ENCODE peak calls at places on chromosomes 5 and 9, in ten cellular contexts. U is stimulated activated CD8-positive, alpha-beta memory T cell treated with anti-CD3 and anti-CD28 coated beads, Interleukin-15, amount 100 ng/mL, for 4 hours; X is iPS-NIHi11; L is HT1080; E is activated T-cell treated with anti-CD3 and anti-CD28 coated beads, Interleukin-2, amount 50 U/mL, for 4 hours; P is activated T-helper 1 cell treated with anti-CD3 and anti-CD28 coated beads, Interleukin-12 subunit alpha, Interleukin-12 subunit beta, Interleukin-2, Interleukin-4 antibody, amounts not matched to agents 30 ng/mL and 10 ng/mL and 1 ng/mL, durations not matched to agents 14 hours and 24 hours and 36 hours; B is NCI-H526; R is amniotic stem cell; J is HFFc6; K is DMS153. I is an unnamed sample.

GRCh38 chr5:96567188-96567587 is 95.0 kb upstream of the CAST start:
- DNase-seq in U (no peak), X (no peak), L (peak), E (no peak), P (no peak), B (no peak), R (no peak), J (peak), K (no peak), I (no peak)

GRCh38 chr5:151319334-151319733 is 15.8 kb upstream of the SLC36A3 start:
- DNase-seq in U (no peak), X (peak), L (peak), E (no peak), P (no peak), B (peak), R (no peak), J (peak), K (no peak), I (peak)

GRCh38 chr5:103445426-103446035 is 117.1 kb downstream of the NUDT12 start:
- DNase-seq in U (no peak), X (no peak), L (no peak), E (no peak), P (no peak), B (no peak), R (no peak), J (no peak), K (no peak), I (no peak)

GRCh38 chr5:118486647-118487046 is 501.7 kb downstream of the DTWD2 start:
- DNase-seq in U (no peak), X (no peak), L (no peak), E (no peak), P (no peak), B (no peak), R (no peak), J (no peak), K (no peak), I (no peak)

GRCh38 chr9:127549218-127549617 is 62.9 kb upstream of the STXBP1 start:
- DNase-seq in U (no peak), X (no peak), L (no peak), E (no peak), P (no peak), B (no peak), R (no peak), J (no peak), K (no peak), I (no peak)

GRCh38 chr9:16364347-16364746 is 506.1 kb downstream of the BNC2 start:
- DNase-seq in U (no peak), X (no peak), L (no peak), E (no peak), P (no peak), B (no peak), R (no peak), J (no peak), K (peak), I (no peak)

GRCh38 chr9:91659529-91660294 is 236.1 kb upstream of the NFIL3 start:
- DNase-seq in U (no peak), X (peak), L (peak), E (no peak), P (no peak), B (peak), R (peak), J (peak), K (no peak), I (peak)

GRCh38 chr5:163727028-163727427 is 221.6 kb downstream of the MAT2B start:
- DNase-seq in U (no peak), X (no peak), L (peak), E (no peak), P (no peak), B (no peak), R (no peak), J (no peak), K (no peak), I (no peak)

GRCh38 chr5:113059232-113059805 is 82.7 kb downstream of the DCP2 start:
- DNase-seq in U (no peak), X (no peak), L (no peak), E (no peak), P (no peak), B (peak), R (no peak), J (no peak), K (no peak), I (no peak)

GRCh38 chr9:95092321-95093072 is 225.0 kb downstream of the FANCC start:
- DNase-seq in U (no peak), X (peak), L (peak), E (no peak), P (no peak), B (no peak), R (peak), J (peak), K (no peak), I (peak)

GRCh38 chr5:39869396-39869795 is 444.6 kb upstream of the DAB2 start:
- DNase-seq in U (no peak), X (no peak), L (no peak), E (no peak), P (no peak), B (no peak), R (no peak), J (no peak), K (no peak), I (no peak)

GRCh38 chr5:99248066-99248465 is 319.3 kb upstream of the CHD1 start:
- DNase-seq in U (no peak), X (peak), L (no peak), E (no peak), P (no peak), B (no peak), R (no peak), J (no peak), K (no peak), I (no peak)

GRCh38 chr9:104568868-104569267 is at the start of gene OR13C8:
- DNase-seq in U (no peak), X (no peak), L (no peak), E (no peak), P (no peak), B (no peak), R (no peak), J (no peak), K (no peak), I (no peak)

GRCh38 chr5:42951169-42951846 is 88.8 kb downstream of the ANXA2R start:
- DNase-seq in U (peak), X (no peak), L (no peak), E (peak), P (peak), B (peak), R (no peak), J (no peak), K (peak), I (no peak)

GRCh38 chr5:5302201-5302600 is 120.3 kb upstream of the ICE1 start:
- DNase-seq in U (no peak), X (no peak), L (no peak), E (no peak), P (no peak), B (no peak), R (no peak), J (no peak), K (no peak), I (no peak)

GRCh38 chr5:140251527-140251973 is 51.4 kb downstream of the PFDN1 start:
- DNase-seq in U (peak), X (no peak), L (peak), E (peak), P (peak), B (no peak), R (peak), J (peak), K (no peak), I (peak)

GRCh38 chr5:167582263-167582662 is 709.2 kb upstream of the WWC1 start:
- DNase-seq in U (no peak), X (no peak), L (peak), E (no peak), P (no peak), B (peak), R (peak), J (peak), K (no peak), I (peak)

GRCh38 chr5:12017037-12017436 is 112.8 kb upstream of the CTNND2 start:
- DNase-seq in U (no peak), X (no peak), L (no peak), E (no peak), P (no peak), B (no peak), R (no peak), J (no peak), K (no peak), I (no peak)

GRCh38 chr9:14156046-14156445 is 157.9 kb downstream of the NFIB start:
- DNase-seq in U (no peak), X (no peak), L (no peak), E (no peak), P (no peak), B (no peak), R (no peak), J (no peak), K (no peak), I (no peak)

GRCh38 chr9:87119328-87119881 is 172.1 kb upstream of the GAS1 start:
- DNase-seq in U (no peak), X (no peak), L (peak), E (no peak), P (no peak), B (no peak), R (peak), J (peak), K (no peak), I (no peak)